ENCODE peak calls at places on chromosomes 2 and 18, in nine cellular contexts. N, P, W, Y, X, V, O, J and S are unnamed samples.

GRCh38 chr2:164657129-164657528 is 35.8 kb upstream of the GRB14 start:
- DNase-seq in N (no peak), P (no peak), W (peak), Y (no peak), X (peak), V (no peak), O (no peak), J (no peak), S (no peak)

GRCh38 chr2:240481720-240482119 is 46.3 kb downstream of the GPC1 start:
- DNase-seq in N (no peak), P (peak), W (no peak), Y (no peak), X (no peak), V (peak), O (no peak), J (no peak), S (no peak)

GRCh38 chr2:132620115-132620514 is 49.9 kb downstream of the LYPD1 start:
- DNase-seq in N (peak), P (no peak), W (no peak), Y (no peak), X (peak), V (no peak), O (no peak), J (no peak), S (no peak)

GRCh38 chr18:77300579-77300978 is 50.9 kb downstream of the GALR1 start:
- DNase-seq in N (no peak), P (no peak), W (no peak), Y (no peak), X (no peak), V (no peak), O (no peak), J (no peak), S (no peak)

GRCh38 chr2:10520154-10520553 is 72.0 kb upstream of the ODC1 start:
- DNase-seq in N (no peak), P (no peak), W (no peak), Y (peak), X (no peak), V (no peak), O (no peak), J (no peak), S (no peak)

GRCh38 chr2:108594132-108594981 is 60.1 kb downstream of the LIMS1 start:
- DNase-seq in N (peak), P (no peak), W (peak), Y (no peak), X (peak), V (no peak), O (no peak), J (no peak), S (peak)

GRCh38 chr2:127078028-127078427 is 28.9 kb downstream of the BIN1 start:
- DNase-seq in N (no peak), P (no peak), W (no peak), Y (no peak), X (no peak), V (no peak), O (no peak), J (no peak), S (no peak)

GRCh38 chr2:48198285-48198821 is 292.1 kb upstream of the FBXO11 start:
- DNase-seq in N (peak), P (no peak), W (no peak), Y (no peak), X (no peak), V (no peak), O (no peak), J (no peak), S (no peak)

GRCh38 chr18:32530947-32531651 is 60.4 kb upstream of the GAREM1 start:
- DNase-seq in N (peak), P (no peak), W (peak), Y (no peak), X (peak), V (no peak), O (no peak), J (no peak), S (no peak)

GRCh38 chr18:69956655-69957054 is 9.0 kb upstream of the CD226 start:
- DNase-seq in N (no peak), P (peak), W (no peak), Y (no peak), X (no peak), V (no peak), O (no peak), J (no peak), S (no peak)

GRCh38 chr2:85666435-85666924 is 1.5 kb downstream of the SFTPB start:
- DNase-seq in N (peak), P (no peak), W (no peak), Y (peak), X (no peak), V (no peak), O (no peak), J (no peak), S (peak)

GRCh38 chr2:61423714-61424113 is 47.2 kb downstream of the USP34 start:
- DNase-seq in N (no peak), P (no peak), W (peak), Y (no peak), X (peak), V (no peak), O (no peak), J (no peak), S (no peak)

GRCh38 chr2:26605969-26606846 is 35.0 kb downstream of the CIB4 start:
- DNase-seq in N (no peak), P (no peak), W (no peak), Y (no peak), X (no peak), V (no peak), O (no peak), J (no peak), S (no peak)

GRCh38 chr18:41703744-41704530 is 251.1 kb upstream of the PIK3C3 start:
- DNase-seq in N (no peak), P (no peak), W (peak), Y (no peak), X (peak), V (no peak), O (no peak), J (no peak), S (no peak)

GRCh38 chr18:22132763-22133162 is 36.6 kb upstream of the GATA6 start:
- DNase-seq in N (no peak), P (no peak), W (no peak), Y (no peak), X (no peak), V (no peak), O (no peak), J (no peak), S (no peak)

GRCh38 chr2:72129676-72130340 is 17.9 kb downstream of the CYP26B1 start:
- DNase-seq in N (no peak), P (no peak), W (no peak), Y (no peak), X (peak), V (peak), O (no peak), J (no peak), S (no peak)

GRCh38 chr2:1674276-1674675 is 70.0 kb downstream of the PXDN start:
- DNase-seq in N (no peak), P (no peak), W (no peak), Y (peak), X (no peak), V (no peak), O (no peak), J (no peak), S (no peak)

GRCh38 chr2:36564377-36564930 is 33.5 kb downstream of the FEZ2 start:
- DNase-seq in N (no peak), P (no peak), W (no peak), Y (no peak), X (no peak), V (no peak), O (no peak), J (no peak), S (no peak)

GRCh38 chr2:41595235-41595634 is 452.6 kb upstream of the PKDCC start:
- DNase-seq in N (no peak), P (no peak), W (peak), Y (no peak), X (peak), V (no peak), O (no peak), J (no peak), S (no peak)

GRCh38 chr18:65567372-65567771 is 183.4 kb upstream of the CDH7 start:
- DNase-seq in N (peak), P (no peak), W (peak), Y (no peak), X (peak), V (no peak), O (no peak), J (no peak), S (no peak)

GRCh38 chr2:150520887-150521664 is 33.6 kb upstream of the RND3 start:
- DNase-seq in N (no peak), P (no peak), W (peak), Y (no peak), X (peak), V (no peak), O (no peak), J (no peak), S (no peak)

GRCh38 chr2:237642030-237642700 is 14.8 kb downstream of the LRRFIP1 start:
- DNase-seq in N (peak), P (no peak), W (no peak), Y (no peak), X (no peak), V (no peak), O (no peak), J (no peak), S (no peak)

GRCh38 chr2:38634684-38635083 is 31.2 kb upstream of the GALM start:
- DNase-seq in N (peak), P (no peak), W (no peak), Y (no peak), X (no peak), V (no peak), O (no peak), J (no peak), S (no peak)

GRCh38 chr18:41744664-41745063 is 210.4 kb upstream of the PIK3C3 start:
- DNase-seq in N (no peak), P (no peak), W (peak), Y (no peak), X (no peak), V (no peak), O (no peak), J (no peak), S (no peak)

GRCh38 chr2:221610249-221610648 is 38.1 kb upstream of the EPHA4 start:
- DNase-seq in N (no peak), P (no peak), W (no peak), Y (no peak), X (no peak), V (no peak), O (no peak), J (no peak), S (no peak)

GRCh38 chr2:217742837-217743236 is 260.0 kb downstream of the TNS1 start:
- DNase-seq in N (peak), P (peak), W (no peak), Y (no peak), X (no peak), V (no peak), O (no peak), J (no peak), S (no peak)

GRCh38 chr2:217741381-217741955 is 261.3 kb downstream of the TNS1 start:
- DNase-seq in N (no peak), P (peak), W (no peak), Y (no peak), X (no peak), V (no peak), O (no peak), J (no peak), S (no peak)

GRCh38 chr2:217743980-217744761 is 258.6 kb downstream of the TNS1 start:
- DNase-seq in N (no peak), P (peak), W (no peak), Y (no peak), X (no peak), V (no peak), O (no peak), J (peak), S (no peak)

GRCh38 chr2:217742276-217742675 is 260.5 kb downstream of the TNS1 start:
- DNase-seq in N (no peak), P (no peak), W (no peak), Y (no peak), X (no peak), V (no peak), O (no peak), J (no peak), S (no peak)

GRCh38 chr2:217743407-217743806 is 259.4 kb downstream of the TNS1 start:
- DNase-seq in N (no peak), P (peak), W (no peak), Y (no peak), X (no peak), V (no peak), O (no peak), J (no peak), S (no peak)
- TF ChIP-seq CTCF in N (no peak), P (no peak), W (no peak), Y (no peak), X (no peak), V (no peak), O (no peak), J (no peak), S (no peak)

GRCh38 chr2:11873766-11874165 is 127.3 kb downstream of the LPIN1 start:
- DNase-seq in N (peak), P (no peak), W (peak), Y (no peak), X (peak), V (no peak), O (no peak), J (no peak), S (no peak)

GRCh38 chr2:11876436-11876835 is 130.0 kb downstream of the LPIN1 start:
- DNase-seq in N (no peak), P (no peak), W (no peak), Y (no peak), X (no peak), V (no peak), O (no peak), J (no peak), S (no peak)

GRCh38 chr2:11876889-11877288 is 130.5 kb downstream of the LPIN1 start:
- DNase-seq in N (no peak), P (no peak), W (no peak), Y (no peak), X (no peak), V (no peak), O (no peak), J (no peak), S (no peak)

GRCh38 chr2:11874861-11875260 is 128.4 kb downstream of the LPIN1 start:
- DNase-seq in N (no peak), P (no peak), W (no peak), Y (no peak), X (no peak), V (no peak), O (no peak), J (no peak), S (no peak)

DNA sequence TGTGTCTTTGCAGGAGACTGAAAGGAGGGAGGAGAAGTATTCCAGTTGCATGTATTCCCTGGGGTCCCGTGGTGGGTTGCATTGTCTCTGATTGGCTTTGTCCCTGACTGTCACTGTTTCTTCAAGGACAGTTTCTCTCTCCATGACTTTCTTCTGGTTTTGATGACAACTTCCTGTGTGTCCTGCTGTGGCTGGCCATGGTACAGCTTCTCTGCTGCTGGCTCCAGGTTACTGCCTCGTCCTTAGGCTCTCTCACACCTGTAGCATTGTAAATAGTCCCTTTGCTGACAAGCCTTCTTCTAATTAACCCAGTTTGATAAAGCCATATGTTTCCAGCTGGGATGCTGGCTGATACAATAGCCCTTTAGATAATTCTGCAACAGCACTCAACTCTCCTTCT is 129.0 kb downstream of the LPIN1 start:
- DNase-seq in N (peak), P (no peak), W (no peak), Y (no peak), X (no peak), V (no peak), O (no peak), J (no peak), S (no peak)
- TF ChIP-seq CTCF in N (no peak), P (no peak), W (no peak), Y (no peak), X (no peak), V (no peak), O (no peak), J (no peak), S (no peak)

DNA sequence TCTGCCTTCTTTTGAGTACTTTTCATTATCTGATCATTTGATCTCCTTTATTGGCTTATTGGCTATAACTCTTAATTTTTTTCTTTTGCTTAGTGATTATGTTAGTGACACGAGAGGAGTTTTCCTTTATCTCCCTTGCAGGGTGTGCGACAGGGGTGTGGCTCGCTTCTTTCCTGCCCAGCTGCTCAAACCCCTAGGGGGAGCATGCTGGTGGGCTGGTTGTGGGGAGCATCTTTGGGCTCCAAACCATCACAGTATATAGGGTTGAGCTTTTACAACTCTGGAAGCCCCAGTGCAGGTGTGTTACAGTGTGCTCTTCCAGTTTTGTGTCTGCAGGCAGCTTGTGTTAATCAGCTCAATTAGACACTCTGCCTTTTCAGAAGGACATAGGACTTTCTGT is 357.0 kb upstream of the TMEFF2 start:
- DNase-seq in N (no peak), P (no peak), W (no peak), Y (no peak), X (no peak), V (no peak), O (no peak), J (no peak), S (no peak)
- TF ChIP-seq CTCF in N (no peak), P (no peak), W (no peak), Y (no peak), X (no peak), V (no peak), O (no peak), J (no peak), S (no peak)

GRCh38 chr2:57372237-57372962 is 674.2 kb upstream of the VRK2 start:
- DNase-seq in N (no peak), P (no peak), W (no peak), Y (no peak), X (no peak), V (no peak), O (no peak), J (no peak), S (no peak)

GRCh38 chr2:57373530-57373929 is 673.1 kb upstream of the VRK2 start:
- DNase-seq in N (no peak), P (no peak), W (peak), Y (no peak), X (peak), V (no peak), O (no peak), J (no peak), S (no peak)

GRCh38 chr2:57371186-57371585 is 675.4 kb upstream of the VRK2 start:
- DNase-seq in N (no peak), P (no peak), W (peak), Y (no peak), X (no peak), V (no peak), O (no peak), J (no peak), S (no peak)

DNA sequence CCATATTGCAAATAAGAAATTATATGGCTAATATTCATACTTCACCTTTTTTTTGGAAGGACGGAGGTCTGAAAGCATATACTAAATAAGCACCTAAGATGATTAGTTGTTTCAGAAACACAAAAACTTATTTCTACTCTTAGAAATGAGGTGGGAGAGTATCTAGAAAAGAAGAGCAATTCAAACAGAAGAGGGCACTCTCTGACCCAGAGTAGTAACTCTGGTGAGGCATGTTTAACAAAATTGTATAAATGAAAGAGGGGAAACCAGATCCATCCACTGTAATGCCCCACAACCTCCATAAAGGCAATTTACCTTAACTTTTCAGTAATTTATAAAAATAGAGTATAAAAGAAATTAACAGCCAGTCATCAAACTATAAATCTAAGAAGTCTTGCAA is 669.6 kb upstream of the VRK2 start:
- DNase-seq in N (peak), P (no peak), W (peak), Y (no peak), X (peak), V (no peak), O (no peak), J (no peak), S (no peak)
- TF ChIP-seq CTCF in N (peak), P (no peak), W (no peak), Y (no peak), X (no peak), V (no peak), O (no peak), J (no peak), S (peak)

DNA sequence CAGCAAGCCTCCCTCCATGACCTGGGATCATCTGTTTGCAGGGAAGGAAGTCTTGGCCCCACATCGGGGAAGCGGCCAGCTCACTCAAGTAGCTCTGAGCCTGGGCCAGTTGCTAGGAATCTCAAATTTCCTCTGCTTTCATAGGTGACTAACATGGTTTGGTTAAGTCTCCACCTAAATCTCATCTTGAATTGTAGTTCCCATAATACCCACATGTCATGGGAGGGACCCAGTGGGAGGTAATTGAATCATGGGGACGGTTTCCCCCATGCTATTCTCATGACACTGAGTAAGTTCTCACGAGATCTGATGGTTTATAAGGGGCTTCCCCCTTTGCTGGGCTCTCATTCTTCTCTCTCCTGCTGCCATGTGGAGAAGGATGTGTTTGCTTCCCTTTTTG is 75.2 kb downstream of the LBH start:
- DNase-seq in N (no peak), P (no peak), W (no peak), Y (no peak), X (peak), V (no peak), O (no peak), J (no peak), S (no peak)
- TF ChIP-seq CTCF in N (no peak), P (no peak), W (no peak), Y (no peak), X (no peak), V (no peak), O (no peak), J (no peak), S (no peak)

GRCh38 chr2:234100686-234101085 is 50.2 kb downstream of the SPP2 start:
- DNase-seq in N (no peak), P (peak), W (no peak), Y (no peak), X (no peak), V (no peak), O (no peak), J (no peak), S (no peak)

GRCh38 chr2:234107861-234108260 is 57.4 kb downstream of the SPP2 start:
- DNase-seq in N (no peak), P (no peak), W (no peak), Y (no peak), X (peak), V (no peak), O (no peak), J (no peak), S (no peak)

GRCh38 chr2:234099266-234099665 is 48.8 kb downstream of the SPP2 start:
- DNase-seq in N (peak), P (peak), W (no peak), Y (no peak), X (no peak), V (no peak), O (no peak), J (no peak), S (no peak)

GRCh38 chr2:234098675-234099195 is 48.2 kb downstream of the SPP2 start:
- DNase-seq in N (no peak), P (no peak), W (no peak), Y (no peak), X (no peak), V (no peak), O (no peak), J (no peak), S (no peak)

DNA sequence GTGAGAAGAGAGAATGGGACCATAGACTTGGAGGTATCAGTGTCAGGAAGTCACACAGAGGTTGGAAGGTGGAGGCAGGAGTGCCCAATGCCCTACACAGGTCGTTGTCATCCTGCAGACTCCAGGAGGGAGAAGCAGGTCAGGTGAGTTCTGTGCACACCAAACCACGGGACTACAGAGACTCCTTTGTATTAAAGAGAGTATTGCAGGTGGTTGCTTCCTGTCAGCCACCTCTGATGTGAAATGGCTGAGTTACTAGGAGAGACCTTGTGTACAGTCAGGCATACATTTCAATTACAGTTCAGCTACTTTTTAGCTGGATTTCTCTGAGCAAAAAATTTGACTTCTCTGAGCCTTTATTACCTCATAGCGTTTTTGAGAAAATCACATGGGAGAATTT is 51.6 kb downstream of the SPP2 start:
- DNase-seq in N (no peak), P (peak), W (no peak), Y (no peak), X (peak), V (no peak), O (no peak), J (no peak), S (no peak)
- TF ChIP-seq CTCF in N (no peak), P (no peak), W (no peak), Y (no peak), X (peak), V (no peak), O (no peak), J (no peak), S (no peak)

GRCh38 chr18:35950628-35950982 is 21.9 kb upstream of the RMP24 start:
- DNase-seq in N (no peak), P (no peak), W (no peak), Y (no peak), X (no peak), V (no peak), O (no peak), J (no peak), S (no peak)
- TF ChIP-seq CTCF in N (no peak), P (no peak), W (no peak), Y (peak), X (no peak), V (peak), O (no peak), J (no peak), S (peak)